ENCODE peak calls at places on chromosomes 1 and 21, in four cellular contexts. M is RWPE1, T is NCI-H460, U is mucosa of descending colon. B is an unnamed sample.

GRCh38 chr1:81517987-81518386 is 282.7 kb upstream of the ADGRL2 start:
- DNase-seq in M (no peak), T (no peak), U (peak; percentile 5), B (no peak)

GRCh38 chr1:237983507-237983906 is 92.8 kb upstream of the ZP4 start:
- DNase-seq in T (no peak), M (no peak), U (no peak), B (no peak)

GRCh38 chr1:183653876-183654451 is 848 bp upstream of the APOBEC4 start:
- DNase-seq in M (no peak), T (no peak), U (no peak), B (no peak)

GRCh38 chr1:187920976-187921375 is 1092.2 kb downstream of the PLA2G4A start:
- DNase-seq in M (no peak), T (no peak), U (no peak), B (no peak)

GRCh38 chr1:8089535-8090228 is 63.6 kb upstream of the ERRFI1 start:
- DNase-seq in U (no peak), T (no peak), M (no peak), B (no peak)

GRCh38 chr21:46322351-46323226 is 1.1 kb downstream of the C21orf58 start:
- DNase-seq in T (no peak), U (peak; percentile 27), M (no peak), B (peak; percentile 27)

GRCh38 chr1:64072089-64072835 is 131.2 kb upstream of the UBE2U start:
- DNase-seq in M (no peak), U (no peak), T (no peak), B (no peak)

GRCh38 chr1:79899914-79900313 is 893.4 kb upstream of the ADGRL4 start:
- DNase-seq in T (no peak), M (peak; percentile 1), U (no peak), B (no peak)

GRCh38 chr1:2529776-2530500 is at the start of gene HES5:
- DNase-seq in M (no peak), U (peak; percentile 69), T (no peak), B (no peak)

GRCh38 chr1:97632776-97633175 is 288.1 kb downstream of the DPYD start:
- DNase-seq in T (no peak), M (no peak), U (no peak), B (no peak)